ENCODE peak calls at places on chromosomes 6 and 20, in six cellular contexts. F, G, H, J, R and K are unnamed samples.

GRCh38 chr20:46695888-46696287 is 6.6 kb upstream of the TP53RK start:
- DNase-seq in H (no peak), G (no peak), J (no peak), F (no peak), R (no peak), K (no peak)

GRCh38 chr6:56488281-56488680 is 154.4 kb downstream of the DST start:
- DNase-seq in H (no peak), G (no peak), J (no peak), R (no peak), F (no peak), K (no peak)

GRCh38 chr20:23291575-23292240 is 58.9 kb upstream of the NXT1 start:
- DNase-seq in R (no peak), J (no peak), F (no peak), H (no peak), G (no peak), K (no peak)

GRCh38 chr20:2693996-2694471 is 1.5 kb downstream of the EBF4 start:
- DNase-seq in G (no peak), J (no peak), R (peak; percentile 30), F (no peak), H (no peak), K (no peak)

GRCh38 chr20:50715694-50716093 is 15.7 kb upstream of the PARD6B start:
- DNase-seq in G (no peak), F (peak; percentile 59), H (no peak), J (no peak), R (no peak), K (no peak)

GRCh38 chr6:84618046-84618752 is 146.2 kb downstream of the TBX18 start:
- DNase-seq in H (no peak), J (no peak), G (peak; percentile 50), F (peak; percentile 81), R (peak; percentile 19), K (no peak)

GRCh38 chr6:8382434-8382833 is 52.9 kb downstream of the SLC35B3 start:
- DNase-seq in R (no peak), J (no peak), H (no peak), G (no peak), F (no peak), K (no peak)

GRCh38 chr6:15879372-15880261 is 216.8 kb upstream of the DTNBP1 start:
- DNase-seq in G (no peak), H (peak; percentile 81), J (peak; percentile 79), F (peak; percentile 56), R (peak; percentile 79), K (peak; percentile 57)

GRCh38 chr20:4067600-4068261 is 52.4 kb upstream of the RNF24 start:
- DNase-seq in F (peak; percentile 88), R (no peak), H (no peak), J (no peak), G (no peak), K (no peak)

GRCh38 chr20:24985802-24986201 is 6.7 kb downstream of the APMAP start:
- DNase-seq in J (peak; percentile 57), G (no peak), R (no peak), H (no peak), F (no peak), K (no peak)

GRCh38 chr6:372336-372911 is 19.1 kb upstream of the IRF4 start:
- DNase-seq in H (no peak), R (no peak), J (no peak), G (no peak), F (no peak), K (no peak)

GRCh38 chr6:13013681-13014550 is 297.3 kb downstream of the PHACTR1 start:
- DNase-seq in F (no peak), R (no peak), H (peak; percentile 29), J (no peak), G (no peak), K (no peak)

GRCh38 chr20:45359069-45359405 is 3.9 kb upstream of the SYS1 start:
- DNase-seq in G (no peak), F (no peak), J (peak; percentile 85), R (peak; percentile 64), H (no peak), K (peak; percentile 88)

GRCh38 chr20:45358282-45359068 is 4.5 kb upstream of the SYS1 start:
- DNase-seq in G (no peak), J (peak; percentile 93), H (peak; percentile 60), F (no peak), R (peak; percentile 70), K (peak; percentile 96)

GRCh38 chr20:45362804-45363610 is at the start of gene SYS1:
- DNase-seq in F (peak; percentile 99), R (peak; percentile 99), H (peak; percentile 99), G (peak; percentile 97), J (peak; percentile 97), K (peak; percentile 99)

GRCh38 chr20:45361794-45362193 is 1.2 kb upstream of the SYS1 start:
- DNase-seq in F (no peak), G (no peak), H (no peak), J (no peak), R (no peak), K (no peak)

DNA sequence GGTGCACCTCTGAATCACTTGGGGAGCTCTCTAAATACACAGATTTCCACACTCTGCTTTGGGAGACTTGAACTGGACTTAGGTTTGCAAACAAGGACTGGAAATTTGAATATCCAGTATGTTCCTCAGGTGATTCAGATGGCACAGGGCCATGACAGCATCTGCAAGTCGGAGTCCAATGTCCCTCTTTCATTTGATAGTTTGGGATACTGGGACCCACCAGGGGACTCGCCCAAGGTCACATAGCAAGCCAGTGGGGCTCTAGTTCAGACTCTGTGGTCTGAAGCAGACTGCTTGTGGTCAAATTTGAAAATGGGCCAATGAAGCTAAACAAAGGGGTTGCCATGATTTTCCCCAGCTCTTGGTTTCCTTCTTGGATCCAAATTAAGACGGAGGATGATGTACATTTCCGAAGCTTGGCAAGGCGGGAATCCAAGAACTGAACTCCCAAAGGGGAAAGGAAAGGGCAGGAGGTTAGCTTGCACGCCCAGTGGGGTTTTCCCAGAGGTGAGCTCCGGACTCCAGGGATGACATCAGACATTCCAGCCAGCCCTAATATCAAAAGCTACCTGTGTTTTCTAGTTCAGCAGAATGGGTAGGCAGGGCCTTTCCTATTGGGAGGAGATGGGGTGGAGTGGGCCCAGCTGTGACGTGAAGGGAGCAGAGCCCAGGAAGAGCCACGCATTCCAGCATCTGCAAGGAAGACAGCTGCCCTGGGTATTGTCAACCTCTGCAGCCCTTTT is 3.4 kb upstream of the SYS1 start:
- DNase-seq in R (no peak), G (no peak), H (no peak), J (no peak), F (no peak), K (peak; percentile 68)
- H3K4me3 ChIP-seq in R (no peak overlapping the region), G (no peak overlapping the region), H (no peak overlapping the region), J (no peak overlapping the region), F (no peak overlapping the region), K (no peak overlapping the region)

GRCh38 chr6:35718911-35719381 is 17.9 kb upstream of the ARMC12 start:
- DNase-seq in G (no peak), J (no peak), R (peak; percentile 39), F (no peak), H (peak; percentile 18), K (no peak)

GRCh38 chr6:35717449-35718353 is 19.1 kb upstream of the ARMC12 start:
- DNase-seq in G (no peak), F (no peak), H (no peak), J (no peak), R (no peak), K (no peak)

GRCh38 chr6:35719830-35720733 is 16.8 kb upstream of the ARMC12 start:
- DNase-seq in J (no peak), H (peak; percentile 45), F (no peak), R (peak; percentile 53), G (no peak), K (peak; percentile 47)

GRCh38 chr6:35718354-35718695 is 18.5 kb upstream of the ARMC12 start:
- DNase-seq in R (no peak), H (no peak), F (no peak), G (no peak), J (no peak), K (peak; percentile 1)

DNA sequence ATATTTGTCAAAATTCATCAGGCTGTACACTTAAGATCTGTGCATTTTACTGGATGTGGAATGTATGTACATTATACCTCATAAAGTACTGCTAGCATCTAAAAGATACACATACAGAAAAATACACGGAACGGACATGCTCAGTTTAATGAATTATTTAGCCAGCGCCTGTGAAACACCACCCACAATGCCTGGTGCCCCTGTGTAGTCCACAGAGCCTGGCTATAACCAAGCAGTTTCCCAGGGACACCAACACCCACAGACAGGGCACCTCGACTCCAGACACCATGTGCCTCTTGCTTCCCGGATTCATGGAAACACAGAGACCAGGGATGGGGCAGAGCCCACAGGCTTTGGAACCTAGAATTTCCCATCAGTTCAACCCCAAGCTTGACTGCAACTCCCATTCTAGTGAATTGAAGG is 17.4 kb upstream of the ARMC12 start:
- DNase-seq in R (no peak), G (no peak), F (no peak), J (no peak), H (no peak), K (no peak)
- H3K4me3 ChIP-seq in R (no peak overlapping the region), G (peak overlapping the region; percentile 41), F (no peak overlapping the region), J (no peak overlapping the region), H (no peak overlapping the region), K (no peak overlapping the region)

GRCh38 chr6:106100755-106101154 is 14.6 kb downstream of the PRDM1 start:
- DNase-seq in G (no peak), F (no peak), H (no peak), R (no peak), J (no peak), K (no peak)
- H3K4me3 ChIP-seq in G (no peak overlapping the region), F (no peak overlapping the region), H (no peak overlapping the region), R (no peak overlapping the region), J (no peak overlapping the region), K (no peak overlapping the region)

DNA sequence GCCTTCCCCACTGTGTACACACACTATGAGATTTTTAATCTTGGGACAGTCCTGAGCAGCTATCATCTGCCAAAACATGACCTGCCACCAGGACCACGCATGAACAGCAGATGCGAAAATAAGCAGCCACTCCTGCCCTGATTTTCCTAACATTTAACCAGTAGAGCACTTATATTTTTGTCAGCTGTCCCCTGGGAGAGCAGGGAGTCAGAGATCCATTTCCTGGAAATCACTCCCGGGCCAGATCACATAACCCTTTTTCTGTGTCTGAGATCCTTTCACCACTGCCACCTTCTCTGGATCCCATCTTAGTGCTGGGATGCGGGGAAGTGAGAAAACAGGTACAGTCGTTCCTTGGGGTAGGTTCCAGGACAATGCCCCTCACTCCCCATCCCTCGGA is 5.7 kb downstream of the SDCBP2 start:
- DNase-seq in H (no peak), F (no peak), J (no peak), G (no peak), R (no peak), K (no peak)
- H3K4me3 ChIP-seq in H (no peak overlapping the region), F (no peak overlapping the region), J (no peak overlapping the region), G (no peak overlapping the region), R (no peak overlapping the region), K (no peak overlapping the region)